ENCODE peak calls at places on chromosomes 5 and 9, in seven cellular contexts. M is GM12878, Z is cardiac muscle cell, P is astrocyte, E is Caco-2, R is fibroblast of mammary gland, J is WERI-Rb-1. A is an unnamed sample.

GRCh38 chr9:132367613-132368305 is 13.0 kb upstream of the SETX start:
- DNase-seq in M (no peak), Z (no peak), P (no peak), E (no peak), R (no peak), J (no peak), A (no peak)

GRCh38 chr9:18071651-18072060 is 402.3 kb upstream of the ADAMTSL1 start:
- DNase-seq in M (no peak), Z (no peak), P (peak; percentile 12), E (no peak), R (peak; percentile 50), J (no peak), A (no peak)

GRCh38 chr5:151737421-151737820 is 21.0 kb downstream of the ATOX1 start:
- DNase-seq in M (no peak), Z (no peak), P (no peak), E (no peak), R (no peak), J (no peak), A (no peak)

GRCh38 chr5:68745459-68745858 is 348.4 kb upstream of the SLC30A5 start:
- DNase-seq in M (no peak), Z (no peak), P (no peak), E (no peak), R (peak; percentile 38), J (no peak), A (peak; percentile 21)

GRCh38 chr5:42993516-42994284 is 46.4 kb downstream of the ANXA2R start:
- DNase-seq in M (no peak), Z (no peak), P (peak; percentile 86), E (no peak), R (peak; percentile 87), J (no peak), A (peak; percentile 72)

GRCh38 chr5:45252991-45253390 is 443.2 kb downstream of the HCN1 start:
- DNase-seq in M (no peak), Z (peak; percentile 74), P (no peak), E (peak; percentile 39), R (no peak), J (no peak), A (no peak)

GRCh38 chr5:172564187-172564586 is 76.9 kb upstream of the NEURL1B start:
- DNase-seq in M (no peak), Z (no peak), P (no peak), E (peak; percentile 57), R (no peak), J (no peak), A (no peak)

GRCh38 chr9:116870566-116870965 is 183.5 kb downstream of the TRIM32 start:
- DNase-seq in M (no peak), Z (no peak), P (no peak), E (peak; percentile 46), R (no peak), J (no peak), A (no peak)

GRCh38 chr5:127385936-127386335 is 95.3 kb downstream of the MEGF10 start:
- DNase-seq in M (no peak), Z (no peak), P (no peak), E (no peak), R (no peak), J (no peak), A (no peak)

GRCh38 chr5:179166171-179166885 is 106.2 kb downstream of the ZNF354C start:
- DNase-seq in M (no peak), Z (no peak), P (no peak), E (no peak), R (no peak), J (no peak), A (no peak)

GRCh38 chr5:53463909-53464621 is 16.4 kb upstream of the FST start:
- DNase-seq in M (no peak), Z (no peak), P (peak; percentile 17), E (no peak), R (no peak), J (no peak), A (no peak)

GRCh38 chr9:114681594-114682332 is at the start of gene TEX48:
- DNase-seq in M (peak; percentile 19), Z (peak; percentile 59), P (peak; percentile 51), E (peak; percentile 83), R (peak; percentile 87), J (peak; percentile 86), A (peak; percentile 91)

GRCh38 chr9:134182554-134183219 is 18.3 kb upstream of the RNU6ATAC start:
- DNase-seq in M (no peak), Z (no peak), P (peak; percentile 20), E (no peak), R (no peak), J (peak; percentile 3), A (no peak)

GRCh38 chr5:143828710-143829109 is 16.7 kb downstream of the HMHB1 start:
- DNase-seq in M (no peak), Z (no peak), P (no peak), E (no peak), R (no peak), J (no peak), A (peak; percentile 55)

GRCh38 chr5:65708140-65708539 is 13.8 kb downstream of the SGTB start:
- DNase-seq in M (no peak), Z (no peak), P (no peak), E (no peak), R (peak; percentile 10), J (no peak), A (no peak)

GRCh38 chr9:132903574-132904495 is 25.1 kb downstream of the SPACA9 start:
- DNase-seq in M (no peak), Z (no peak), P (no peak), E (no peak), R (no peak), J (no peak), A (no peak)

GRCh38 chr5:95861858-95862561 is 39.5 kb upstream of the GLRX start:
- DNase-seq in M (no peak), Z (no peak), P (peak; percentile 91), E (no peak), R (peak; percentile 79), J (no peak), A (peak; percentile 36)

GRCh38 chr5:96288166-96288844 is 144.7 kb downstream of the PCSK1 start:
- DNase-seq in M (no peak), Z (no peak), P (no peak), E (no peak), R (no peak), J (no peak), A (peak; percentile 31)

GRCh38 chr9:122128007-122128406 is 31.6 kb downstream of the NDUFA8 start:
- DNase-seq in M (no peak), Z (no peak), P (no peak), E (no peak), R (no peak), J (no peak), A (no peak)

GRCh38 chr9:122125158-122125890 is 32.2 kb upstream of the TTLL11 start:
- DNase-seq in M (no peak), Z (peak; percentile 82), P (peak; percentile 35), E (peak; percentile 88), R (peak; percentile 74), J (peak; percentile 83), A (peak; percentile 75)

GRCh38 chr9:122125891-122126331 is 32.8 kb upstream of the TTLL11 start:
- DNase-seq in M (no peak), Z (no peak), P (peak; percentile 10), E (peak; percentile 17), R (no peak), J (peak; percentile 32), A (no peak)

GRCh38 chr9:122127396-122127798 is 32.2 kb downstream of the NDUFA8 start:
- DNase-seq in M (no peak), Z (no peak), P (no peak), E (no peak), R (no peak), J (no peak), A (no peak)

DNA sequence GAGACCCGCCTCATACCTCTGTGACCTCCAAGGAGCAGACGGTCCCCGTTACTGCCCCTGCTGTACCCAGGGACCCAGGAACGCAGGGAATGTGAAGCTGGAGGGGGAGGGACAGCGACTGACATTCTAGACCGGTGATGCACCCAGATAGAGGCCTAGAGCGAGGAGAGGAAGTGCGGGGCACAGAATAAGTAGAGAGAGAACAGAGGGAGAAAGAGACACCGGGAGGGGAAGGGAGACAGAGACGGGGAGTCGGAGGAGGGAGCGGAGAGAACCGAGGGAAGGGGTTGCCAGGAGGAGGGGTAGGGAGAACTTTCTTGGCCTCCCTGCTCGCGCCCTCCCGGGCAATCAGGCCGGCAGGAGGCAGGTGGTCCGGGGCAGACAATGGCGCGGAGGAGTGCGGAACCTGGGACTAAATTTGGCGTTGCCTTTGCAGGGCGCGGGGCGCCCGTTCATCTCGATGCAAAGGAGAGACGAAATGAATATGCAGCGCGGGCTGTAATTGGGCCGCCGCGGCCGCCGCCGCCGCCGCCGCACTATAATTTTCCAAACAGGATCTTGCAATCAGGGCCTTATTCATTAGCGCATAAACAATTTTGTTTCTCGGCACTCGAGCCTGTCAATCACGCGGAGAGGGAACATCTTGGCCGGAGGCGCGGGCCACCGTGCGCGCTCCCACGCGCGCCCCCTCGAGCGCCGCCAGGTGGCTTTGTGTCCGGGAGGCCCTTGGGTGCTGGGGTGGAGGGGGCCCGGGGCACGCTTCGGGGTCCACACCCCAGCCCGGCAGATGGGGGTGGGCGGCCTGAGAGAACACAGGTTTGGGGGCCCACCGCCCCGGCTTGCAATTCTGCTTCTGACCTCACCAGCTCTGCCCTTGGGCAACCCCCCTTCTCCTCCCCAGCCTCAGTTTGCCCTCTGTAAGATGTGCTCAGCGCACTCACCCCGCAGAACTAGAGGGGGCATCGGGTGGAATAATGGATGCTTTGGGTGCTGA is 32.9 kb downstream of the NDUFA8 start:
- DNase-seq in M (no peak), Z (no peak), P (peak; percentile 42), E (peak; percentile 9), R (peak; percentile 13), J (no peak), A (no peak)
- TF ChIP-seq CTCF in M (no peak), Z (peak; percentile 34), P (no peak), E (no peak), R (no peak), J (peak; percentile 32), A (no peak)

GRCh38 chr9:37632479-37632878 is 18.3 kb upstream of the FRMPD1 start:
- DNase-seq in M (no peak), Z (no peak), P (no peak), E (no peak), R (no peak), J (no peak), A (no peak)
- H3K4me3 ChIP-seq in M (no peak overlapping the region), Z (no peak overlapping the region), P (no peak overlapping the region), E (no peak overlapping the region), R (no peak overlapping the region), J (no peak overlapping the region), A (no peak overlapping the region)

GRCh38 chr9:69207503-69207902 is 33.4 kb downstream of the TJP2 start:
- DNase-seq in M (no peak), Z (peak; percentile 49), P (no peak), E (peak; percentile 13), R (no peak), J (peak; percentile 11), A (peak; percentile 30)
- TF ChIP-seq CTCF in M (no peak), Z (no peak), P (no peak), E (no peak), R (no peak), J (peak; percentile 15), A (peak; percentile 4)

DNA sequence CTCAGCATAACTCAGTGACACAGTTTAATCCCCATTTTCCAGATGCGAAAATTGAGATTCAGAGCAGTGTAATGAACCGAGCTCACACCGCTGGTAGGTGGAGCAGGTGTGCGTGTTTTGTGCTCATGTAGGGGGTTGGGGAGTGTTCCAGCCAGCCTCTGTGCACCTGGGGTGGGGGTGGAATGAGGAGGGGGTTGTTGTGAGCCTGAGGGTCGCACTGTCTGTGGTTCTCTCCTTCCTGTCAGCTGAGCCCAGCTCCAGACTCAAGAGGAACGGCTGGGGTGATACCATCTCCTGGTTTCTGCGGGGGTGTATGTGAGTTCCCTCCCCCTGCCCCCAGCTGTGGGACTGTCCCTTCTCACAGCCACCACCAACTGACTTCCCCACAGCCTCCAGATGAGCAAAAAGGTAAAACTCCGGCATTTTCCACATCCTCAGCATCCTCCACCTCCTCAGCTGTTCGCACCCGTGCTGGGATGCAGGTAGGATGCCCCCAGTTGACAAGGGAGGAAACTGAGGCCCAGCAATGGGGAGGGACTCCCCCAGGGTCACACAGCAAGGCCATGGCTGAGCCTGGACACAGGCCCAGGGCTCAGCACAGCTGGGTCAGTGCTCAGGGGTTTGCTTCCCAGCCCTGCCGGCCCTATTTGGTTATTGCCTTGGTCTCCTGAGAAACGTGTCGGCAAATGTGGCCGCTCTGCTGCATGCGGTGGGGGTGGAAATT is 2.1 kb downstream of the SH2D3C start:
- DNase-seq in M (no peak), Z (peak; percentile 72), P (no peak), E (peak; percentile 45), R (no peak), J (peak; percentile 55), A (peak; percentile 93)
- H3K4me3 ChIP-seq in M (peak overlapping the region; percentile 100), Z (no peak overlapping the region), P (no peak overlapping the region), E (no peak overlapping the region), R (no peak overlapping the region), J (no peak overlapping the region), A (peak overlapping the region; percentile 56)

A was measured in GM12865.